ENCODE peak calls at places on chromosomes 6 and 20, in seven cellular contexts. O, L, F, U, S, E and A are unnamed samples.

GRCh38 chr6:159038914-159039884 is 5.6 kb downstream of the TAGAP start:
- DNase-seq in O (no peak), L (no peak), F (no peak), U (no peak), S (no peak), E (peak), A (no peak)

GRCh38 chr6:34491091-34491430 is 25.2 kb downstream of the PACSIN1 start:
- DNase-seq in O (no peak), L (no peak), F (no peak), U (no peak), S (no peak), E (peak), A (no peak)

GRCh38 chr20:60752741-60753420 is 499.2 kb upstream of the CDH4 start:
- DNase-seq in O (no peak), L (no peak), F (no peak), U (no peak), S (no peak), E (no peak), A (no peak)

GRCh38 chr6:133298335-133298734 is 57.2 kb downstream of the EYA4 start:
- DNase-seq in O (no peak), L (no peak), F (no peak), U (no peak), S (no peak), E (no peak), A (no peak)

GRCh38 chr20:3721912-3722311 is 9.5 kb upstream of the SIGLEC1 start:
- DNase-seq in O (no peak), L (no peak), F (no peak), U (no peak), S (no peak), E (no peak), A (no peak)

GRCh38 chr20:55953201-55953600 is 52.1 kb downstream of the CBLN4 start:
- DNase-seq in O (no peak), L (no peak), F (no peak), U (no peak), S (no peak), E (no peak), A (no peak)

GRCh38 chr20:61847986-61848385 is 217.7 kb downstream of the TAF4 start:
- DNase-seq in O (no peak), L (no peak), F (no peak), U (no peak), S (no peak), E (no peak), A (no peak)

GRCh38 chr6:157037165-157037564 is 260.0 kb downstream of the ARID1B start:
- DNase-seq in O (no peak), L (no peak), F (no peak), U (no peak), S (no peak), E (no peak), A (no peak)

GRCh38 chr6:41688256-41688965 is 47.0 kb downstream of the TFEB start:
- DNase-seq in O (no peak), L (no peak), F (no peak), U (no peak), S (no peak), E (no peak), A (no peak)

GRCh38 chr6:99588618-99589289 is 17.9 kb upstream of the PRDM13 start:
- DNase-seq in O (no peak), L (no peak), F (peak), U (peak), S (peak), E (peak), A (peak)

GRCh38 chr6:130708338-130708737 is 118.9 kb upstream of the SMLR1 start:
- DNase-seq in O (no peak), L (no peak), F (no peak), U (no peak), S (no peak), E (peak), A (no peak)

GRCh38 chr6:83231146-83231545 is 38.0 kb downstream of the RWDD2A start:
- DNase-seq in O (no peak), L (no peak), F (peak), U (no peak), S (no peak), E (no peak), A (no peak)

GRCh38 chr6:36350082-36350481 is 13.4 kb upstream of the BNIP5 start:
- DNase-seq in O (no peak), L (no peak), F (peak), U (no peak), S (no peak), E (no peak), A (no peak)

GRCh38 chr20:58040447-58041290 is 187.8 kb downstream of the ANKRD60 start:
- DNase-seq in O (no peak), L (no peak), F (no peak), U (no peak), S (no peak), E (no peak), A (no peak)

GRCh38 chr6:9089724-9090123 is 654.4 kb upstream of the SLC35B3 start:
- DNase-seq in O (no peak), L (no peak), F (no peak), U (no peak), S (no peak), E (no peak), A (no peak)

GRCh38 chr6:48472121-48472520 is 361.1 kb upstream of the PTCHD4 start:
- DNase-seq in O (no peak), L (no peak), F (no peak), U (no peak), S (no peak), E (peak), A (no peak)

GRCh38 chr6:87731818-87732661 is 30.0 kb upstream of the AKIRIN2 start:
- DNase-seq in O (peak), L (peak), F (peak), U (no peak), S (peak), E (peak), A (no peak)

GRCh38 chr20:52439385-52439784 is 247.8 kb upstream of the ZFP64 start:
- DNase-seq in O (no peak), L (no peak), F (no peak), U (peak), S (no peak), E (no peak), A (no peak)

GRCh38 chr6:134822920-134823430 is 126.9 kb downstream of the ALDH8A1 start:
- DNase-seq in O (peak), L (peak), F (peak), U (peak), S (no peak), E (peak), A (peak)

GRCh38 chr20:48584391-48585249 is 243.2 kb downstream of the PREX1 start:
- DNase-seq in O (no peak), L (no peak), F (no peak), U (no peak), S (no peak), E (no peak), A (no peak)

GRCh38 chr6:83853178-83853967 is at the start of gene RIPPLY2:
- DNase-seq in O (no peak), L (peak), F (no peak), U (peak), S (no peak), E (peak), A (peak)

GRCh38 chr6:133092771-133093170 is 148.4 kb upstream of the EYA4 start:
- DNase-seq in O (no peak), L (no peak), F (no peak), U (no peak), S (no peak), E (no peak), A (no peak)

GRCh38 chr20:38145094-38146075 is 19.7 kb downstream of the TGM2 start:
- DNase-seq in O (no peak), L (no peak), F (peak), U (no peak), S (no peak), E (peak), A (no peak)

GRCh38 chr6:160102956-160103824 is 18.4 kb upstream of the SLC22A1 start:
- DNase-seq in O (no peak), L (no peak), F (peak), U (peak), S (no peak), E (peak), A (no peak)

GRCh38 chr20:60046860-60047259 is 88.6 kb downstream of the CDH26 start:
- DNase-seq in O (no peak), L (no peak), F (no peak), U (no peak), S (no peak), E (no peak), A (no peak)

GRCh38 chr6:6688283-6688682 is 99.8 kb downstream of the LY86 start:
- DNase-seq in O (no peak), L (no peak), F (no peak), U (no peak), S (no peak), E (peak), A (no peak)

GRCh38 chr20:58103961-58104360 is 124.5 kb downstream of the ANKRD60 start:
- DNase-seq in O (no peak), L (no peak), F (no peak), U (no peak), S (no peak), E (no peak), A (no peak)